ENCODE peak calls at places on chromosomes 16 and 17, in eight cellular contexts. T is OCI-LY7, F is Caco-2, X is A549, B is brain microvascular endothelial cell, N is fibroblast of mammary gland, Q is RWPE1, M is pancreas. Z is an unnamed sample.

GRCh38 chr17:41061969-41062368 is 2.1 kb upstream of the KRTAP2-3 start:
- DNase-seq in F (no peak), M (no peak), T (no peak), N (peak), Q (peak), X (peak), B (peak), Z (peak)

GRCh38 chr17:30554839-30555751 is 77.9 kb downstream of the GOSR1 start:
- DNase-seq in X (peak), M (no peak), F (peak), Q (no peak), B (peak), T (peak), N (peak), Z (peak)

GRCh38 chr17:29169806-29170591 is 10.2 kb downstream of the MYO18A start:
- DNase-seq in F (no peak), X (no peak), Q (no peak), N (no peak), B (no peak), T (no peak), M (no peak), Z (no peak)

GRCh38 chr17:44394833-44395232 is 5.4 kb upstream of the ITGA2B start:
- DNase-seq in B (no peak), F (no peak), Q (no peak), X (no peak), M (no peak), T (no peak), N (no peak), Z (no peak)

GRCh38 chr16:28064706-28065249 is 1.3 kb upstream of the GSG1L start:
- DNase-seq in Q (no peak), B (no peak), X (no peak), T (no peak), N (no peak), M (no peak), F (no peak), Z (no peak)

GRCh38 chr17:57565119-57565635 is 179.9 kb downstream of the CCDC182 start:
- DNase-seq in M (no peak), T (no peak), Q (no peak), F (no peak), B (no peak), X (no peak), N (no peak), Z (no peak)

GRCh38 chr17:3526491-3526890 is 31.1 kb downstream of the TRPV3 start:
- DNase-seq in X (no peak), M (no peak), T (no peak), F (no peak), N (no peak), B (no peak), Q (no peak), Z (no peak)

GRCh38 chr17:4144411-4144747 is 1.4 kb downstream of the CYB5D2 start:
- DNase-seq in F (no peak), X (no peak), Q (no peak), B (no peak), M (no peak), N (no peak), T (no peak), Z (no peak)

GRCh38 chr16:29816694-29817441 is 916 bp downstream of the PAGR1 start:
- DNase-seq in T (peak), X (peak), N (peak), Q (peak), M (peak), B (peak), F (peak), Z (peak)

GRCh38 chr17:49821916-49822315 is 26.0 kb downstream of the TAC4 start:
- DNase-seq in T (no peak), F (peak), N (no peak), M (peak), B (no peak), X (no peak), Q (no peak), Z (no peak)

GRCh38 chr16:31428638-31429247 is 583 bp upstream of the COX6A2 start:
- DNase-seq in M (no peak), Q (peak), T (no peak), F (no peak), N (no peak), B (no peak), X (no peak), Z (no peak)

GRCh38 chr17:74305865-74306654 is 20.0 kb upstream of the KIF19 start:
- DNase-seq in B (no peak), N (no peak), T (no peak), M (no peak), X (peak), F (no peak), Q (no peak), Z (no peak)

GRCh38 chr17:1561420-1562177 is 993 bp downstream of the PITPNA start:
- DNase-seq in B (no peak), N (no peak), Q (peak), X (no peak), T (peak), F (peak), M (no peak), Z (no peak)

GRCh38 chr17:54906713-54907112 is 6.1 kb downstream of the TOM1L1 start:
- DNase-seq in B (no peak), F (no peak), Q (no peak), M (no peak), T (no peak), X (no peak), N (no peak), Z (no peak)

GRCh38 chr16:24966599-24966998 is 48.6 kb downstream of the ARHGAP17 start:
- DNase-seq in F (no peak), Q (no peak), T (no peak), M (no peak), B (no peak), X (no peak), N (no peak), Z (no peak)

GRCh38 chr17:17414316-17414937 is 62.4 kb upstream of the MED9 start:
- DNase-seq in Q (no peak), M (no peak), T (no peak), B (no peak), N (peak), X (no peak), F (no peak), Z (peak)

GRCh38 chr17:17226451-17227265 is 10.3 kb downstream of the FLCN start:
- DNase-seq in F (no peak), X (no peak), T (no peak), N (no peak), M (no peak), Q (no peak), B (no peak), Z (no peak)

GRCh38 chr16:88936913-88937666 is 39.9 kb downstream of the CBFA2T3 start:
- DNase-seq in M (no peak), X (no peak), B (no peak), T (no peak), F (no peak), Q (no peak), N (no peak), Z (no peak)

GRCh38 chr17:78172284-78173024 is 4.1 kb downstream of the SYNGR2 start:
- DNase-seq in X (peak), Q (no peak), T (peak), M (no peak), B (no peak), N (no peak), F (no peak), Z (no peak)

GRCh38 chr16:49150341-49150740 is 131.3 kb downstream of the CBLN1 start:
- DNase-seq in B (no peak), T (peak), M (no peak), F (no peak), Q (no peak), X (no peak), N (no peak), Z (no peak)

GRCh38 chr17:81272616-81273015 is 22.5 kb downstream of the SLC38A10 start:
- DNase-seq in B (no peak), F (no peak), N (no peak), M (no peak), T (no peak), X (no peak), Q (no peak), Z (no peak)

GRCh38 chr17:42846594-42847280 is 2.4 kb downstream of the AOC2 start:
- DNase-seq in F (no peak), B (no peak), N (peak), T (no peak), Q (no peak), M (no peak), X (peak), Z (peak)

GRCh38 chr16:74909665-74910064 is 75.3 kb downstream of the WDR59 start:
- DNase-seq in N (peak), Q (no peak), T (no peak), B (no peak), M (no peak), X (no peak), F (no peak), Z (no peak)

GRCh38 chr17:82213251-82214011 is 789 bp upstream of the CCDC57 start:
- DNase-seq in X (peak), T (no peak), M (no peak), N (peak), Q (peak), F (peak), B (peak), Z (peak)

GRCh38 chr17:66522591-66523272 is 220.3 kb downstream of the PRKCA start:
- DNase-seq in Q (no peak), N (peak), F (no peak), B (no peak), T (no peak), X (no peak), M (no peak), Z (peak)

GRCh38 chr16:25260416-25260815 is 2.8 kb upstream of the ZKSCAN2 start:
- DNase-seq in M (no peak), T (no peak), B (peak), F (no peak), X (no peak), Q (no peak), N (peak), Z (no peak)

GRCh38 chr17:79414063-79414462 is 196.8 kb downstream of the RBFOX3 start:
- DNase-seq in X (no peak), F (no peak), N (no peak), Q (no peak), M (no peak), T (no peak), B (no peak), Z (no peak)

GRCh38 chr16:67594956-67595355 is 32.6 kb downstream of the CTCF start:
- DNase-seq in M (no peak), Q (peak), B (peak), T (no peak), X (no peak), N (peak), F (no peak), Z (peak)

GRCh38 chr17:80428796-80429195 is 13.8 kb downstream of the ENDOV start:
- DNase-seq in T (no peak), Q (no peak), X (no peak), M (no peak), N (no peak), B (no peak), F (no peak), Z (no peak)

DNA sequence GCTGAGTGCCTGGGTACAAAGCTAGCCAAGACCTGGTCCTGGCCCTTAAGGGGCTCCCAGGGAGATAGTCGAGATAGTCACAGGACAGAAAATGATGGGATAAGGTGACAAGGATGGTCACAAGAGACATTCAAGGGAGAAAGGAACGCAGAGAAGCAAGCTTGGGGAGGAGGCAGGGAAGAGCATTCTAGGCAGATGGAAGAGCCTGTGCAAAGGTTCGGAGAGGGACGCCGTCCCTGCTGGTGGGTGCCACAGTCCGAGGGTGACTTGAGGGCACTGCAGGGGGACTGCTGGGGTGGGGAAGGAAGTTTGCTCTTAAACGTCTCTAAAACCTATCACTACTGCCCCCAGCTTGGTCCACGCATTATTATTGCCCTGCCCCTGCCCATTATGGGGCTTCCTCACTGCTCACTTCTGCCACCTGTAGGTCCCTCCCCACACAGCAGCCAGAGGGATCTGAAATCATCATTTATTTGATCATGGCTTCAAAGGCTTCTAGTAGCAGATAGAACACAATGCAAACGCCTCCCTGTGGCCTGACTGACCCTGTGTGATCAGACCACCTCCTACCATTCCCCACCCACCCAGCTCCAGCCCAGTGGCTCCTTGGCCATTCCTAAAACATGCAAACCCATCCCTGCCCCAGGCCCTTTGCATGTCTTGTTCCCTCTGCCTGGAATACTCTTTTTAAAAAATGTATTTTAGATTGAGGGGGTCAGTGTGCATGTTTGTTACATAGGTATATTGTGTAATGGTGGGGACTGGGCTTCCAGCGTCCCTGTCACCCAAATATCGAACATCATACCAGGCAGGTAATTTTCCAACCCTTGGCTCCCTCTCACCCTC is 60.3 kb downstream of the RMI2 start:
- DNase-seq in T (peak), X (peak), B (peak), M (no peak), Q (no peak), F (peak), N (peak), Z (no peak)
- TF ChIP-seq CTCF in T (peak), X (peak), B (peak), M (peak), Q (peak), F (peak), N (peak), Z (peak)

GRCh38 chr16:58513874-58514273 is 1.4 kb upstream of the SETD6 start:
- DNase-seq in B (no peak), N (no peak), Q (no peak), X (no peak), F (no peak), T (no peak), M (no peak), Z (peak)

GRCh38 chr16:58515871-58516767 is 802 bp downstream of the SETD6 start:
- DNase-seq in Q (peak), M (peak), N (no peak), B (no peak), T (peak), F (peak), X (no peak), Z (no peak)

GRCh38 chr16:58516768-58517107 is 1.4 kb downstream of the SETD6 start:
- DNase-seq in M (no peak), T (no peak), X (no peak), Q (no peak), N (no peak), F (no peak), B (no peak), Z (no peak)

GRCh38 chr16:58518083-58518979 is 3.0 kb downstream of the SETD6 start:
- DNase-seq in M (no peak), X (no peak), Q (no peak), T (no peak), N (no peak), B (no peak), F (no peak), Z (no peak)

DNA sequence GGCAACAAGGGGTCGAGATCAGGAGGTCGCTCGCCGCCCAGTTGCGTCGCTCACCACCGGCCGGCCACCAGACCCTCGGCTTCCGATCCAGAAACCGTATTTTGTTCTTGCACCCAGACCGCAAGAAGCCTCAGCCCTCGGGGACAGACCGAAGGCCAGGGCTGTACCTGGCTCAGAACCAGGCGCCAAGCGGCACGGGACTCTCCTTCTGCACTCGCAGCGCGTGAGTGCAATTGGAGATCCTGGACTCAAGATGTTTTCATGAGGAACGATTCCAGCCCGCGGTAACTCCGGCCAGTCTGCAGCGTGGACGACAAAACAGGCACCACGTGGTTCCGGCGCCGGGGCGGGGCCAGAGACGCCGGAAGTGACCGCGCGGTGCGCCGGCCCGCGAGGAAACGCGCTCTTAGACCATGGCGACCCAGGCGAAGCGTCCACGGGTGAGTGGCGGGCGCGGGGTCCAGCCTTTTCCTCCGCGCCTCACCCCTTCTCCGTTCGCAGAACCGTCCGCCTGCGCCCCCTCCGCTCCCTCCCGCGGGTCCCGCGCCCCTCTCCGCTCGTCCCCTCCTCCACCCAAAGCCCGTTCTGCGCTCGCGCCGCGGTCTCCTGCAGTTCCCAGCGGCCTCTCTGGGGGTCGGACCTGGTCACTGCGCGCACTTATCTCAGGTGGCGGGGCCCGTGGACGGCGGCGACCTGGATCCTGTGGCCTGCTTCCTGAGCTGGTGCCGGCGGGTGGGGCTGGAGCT is at the start of gene SETD6:
- DNase-seq in F (peak), X (peak), B (peak), N (peak), M (peak), T (peak), Q (peak), Z (peak)
- TF ChIP-seq CTCF in F (peak), X (no peak), B (peak), N (no peak), M (peak), T (no peak), Q (peak), Z (no peak)

DNA sequence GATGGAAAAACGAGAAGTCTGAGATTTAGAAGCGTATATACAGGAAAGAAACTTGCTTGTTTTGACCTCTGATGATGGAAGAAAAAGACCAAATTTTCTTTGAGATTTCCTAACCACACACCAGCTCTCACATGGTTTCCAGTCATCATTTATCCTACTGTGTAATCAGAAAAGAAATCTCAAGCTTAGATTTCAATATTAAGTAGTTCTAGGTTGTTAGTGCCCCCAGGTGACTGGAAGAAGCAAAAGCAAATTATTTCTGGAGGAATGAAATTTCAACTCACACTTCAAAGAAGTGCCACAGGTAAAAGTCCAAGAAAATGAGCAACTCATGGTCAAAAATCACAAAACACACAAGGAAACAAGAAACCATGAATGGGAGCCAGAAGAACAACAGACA is 51.8 kb upstream of the KDM6B start:
- DNase-seq in B (peak), N (peak), M (no peak), Q (no peak), T (no peak), F (no peak), X (peak), Z (peak)
- TF ChIP-seq CTCF in B (peak), N (peak), M (no peak), Q (no peak), T (peak), F (no peak), X (peak), Z (peak)

DNA sequence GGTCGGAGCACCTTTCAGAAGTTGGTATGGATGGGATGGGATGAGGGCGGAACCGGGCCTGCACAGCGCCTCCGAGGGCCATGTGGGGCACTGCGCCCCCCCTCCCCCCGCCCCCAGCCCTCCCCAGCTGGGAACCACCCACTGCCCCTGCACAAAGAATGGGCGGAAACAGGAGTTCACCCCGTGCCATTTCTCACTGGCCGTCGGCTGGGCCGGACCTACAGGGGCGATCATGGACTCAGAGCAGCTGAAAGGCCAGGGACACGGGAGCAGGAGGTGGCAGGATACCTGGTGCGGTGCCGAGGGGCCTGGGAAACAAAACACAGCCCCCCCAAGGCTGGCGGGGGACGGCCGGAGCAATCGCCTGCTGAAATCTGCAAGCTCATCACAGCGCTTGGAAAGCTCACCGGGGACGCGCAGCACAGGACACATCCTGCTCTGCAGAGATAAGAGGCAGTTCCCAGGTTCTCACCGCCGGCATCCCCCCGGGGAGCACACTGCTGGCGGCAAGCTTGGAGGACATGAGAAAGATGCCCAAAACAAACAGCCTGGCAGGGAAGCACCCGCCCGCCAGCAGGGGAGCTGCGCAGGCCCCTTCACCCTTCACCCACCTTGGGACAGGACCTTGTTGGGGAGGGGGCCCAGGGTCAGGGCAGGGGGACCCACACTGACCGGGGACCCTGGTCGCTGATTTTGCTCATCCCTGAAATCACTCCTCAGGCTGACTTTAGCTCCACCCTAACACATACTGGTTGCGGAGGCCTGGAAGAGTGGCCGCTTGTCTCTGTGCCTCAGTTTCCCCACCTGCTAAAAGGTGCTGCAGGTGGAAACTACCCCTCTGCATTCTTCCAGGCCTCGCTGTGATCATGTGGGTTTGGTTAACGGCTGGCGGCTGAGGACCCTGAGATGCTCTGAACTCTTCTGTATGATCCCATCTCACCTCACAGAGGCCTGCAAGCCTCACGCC is 263.9 kb downstream of the C16orf95 start:
- DNase-seq in B (no peak), T (no peak), M (no peak), N (no peak), Q (no peak), F (no peak), X (no peak), Z (no peak)
- TF ChIP-seq CTCF in B (peak), T (peak), M (no peak), N (no peak), Q (peak), F (peak), X (no peak), Z (peak)

GRCh38 chr17:19753661-19754463 is 5.8 kb upstream of the ALDH3A1 start:
- DNase-seq in T (no peak), Q (peak), X (peak), B (no peak), N (no peak), M (peak), F (no peak), Z (no peak)
- TF ChIP-seq CTCF in T (peak), Q (peak), X (peak), B (peak), N (peak), M (peak), F (peak), Z (peak)

Z was measured in HFFc6.